ENCODE peak calls at places on chromosomes 4 and X, in nine cellular contexts. One of them, this sample, is unnamed.

GRCh38 chrX:120761810-120762209 is 113.9 kb downstream of the CT47B1 start:
- DNase-seq in neural progenitor cell: no peak
- DNase-seq in lower lobe of right lung: no peak
- DNase-seq in NB4: no peak
- DNase-seq in HCT116: no peak
- DNase-seq in psoas muscle: no peak
- DNase-seq in MM.1S: no peak
- DNase-seq in CD8-positive, alpha-beta T cell: no peak
- DNase-seq in endothelial cell: no peak
- DNase-seq in this sample: no peak

GRCh38 chr4:4338632-4339031 is 48.3 kb upstream of the NSG1 start:
- DNase-seq in neural progenitor cell: no peak
- DNase-seq in lower lobe of right lung: no peak
- DNase-seq in NB4: peak; percentile 22
- DNase-seq in HCT116: no peak
- DNase-seq in psoas muscle: no peak
- DNase-seq in MM.1S: no peak
- DNase-seq in CD8-positive, alpha-beta T cell: no peak
- DNase-seq in endothelial cell: no peak
- DNase-seq in this sample: no peak

GRCh38 chrX:11756354-11757318 is 1.4 kb upstream of the MSL3 start:
- DNase-seq in neural progenitor cell: no peak
- DNase-seq in lower lobe of right lung: no peak
- DNase-seq in NB4: peak; percentile 20
- DNase-seq in HCT116: no peak
- DNase-seq in psoas muscle: no peak
- DNase-seq in MM.1S: no peak
- DNase-seq in CD8-positive, alpha-beta T cell: no peak
- DNase-seq in endothelial cell: no peak
- DNase-seq in this sample: no peak

GRCh38 chr4:129264008-129264657 is 168.2 kb downstream of the C4orf33 start:
- DNase-seq in neural progenitor cell: no peak
- DNase-seq in lower lobe of right lung: no peak
- DNase-seq in NB4: no peak
- DNase-seq in HCT116: no peak
- DNase-seq in psoas muscle: no peak
- DNase-seq in MM.1S: peak; percentile 70
- DNase-seq in CD8-positive, alpha-beta T cell: no peak
- DNase-seq in endothelial cell: no peak
- DNase-seq in this sample: no peak

GRCh38 chrX:46704767-46705386 is 54.0 kb downstream of the SLC9A7 start:
- DNase-seq in neural progenitor cell: no peak
- DNase-seq in lower lobe of right lung: no peak
- DNase-seq in NB4: peak; percentile 13
- DNase-seq in HCT116: no peak
- DNase-seq in psoas muscle: no peak
- DNase-seq in MM.1S: no peak
- DNase-seq in CD8-positive, alpha-beta T cell: no peak
- DNase-seq in endothelial cell: no peak
- DNase-seq in this sample: no peak

GRCh38 chrX:12013220-12013619 is 125.1 kb upstream of the FRMPD4 start:
- DNase-seq in neural progenitor cell: no peak
- DNase-seq in lower lobe of right lung: no peak
- DNase-seq in NB4: no peak
- DNase-seq in HCT116: no peak
- DNase-seq in psoas muscle: no peak
- DNase-seq in MM.1S: no peak
- DNase-seq in CD8-positive, alpha-beta T cell: no peak
- DNase-seq in endothelial cell: no peak
- DNase-seq in this sample: no peak

GRCh38 chr4:41363384-41363981 is 106.8 kb downstream of the UCHL1 start:
- DNase-seq in neural progenitor cell: peak; percentile 37
- DNase-seq in lower lobe of right lung: no peak
- DNase-seq in NB4: no peak
- DNase-seq in HCT116: no peak
- DNase-seq in psoas muscle: peak; percentile 74
- DNase-seq in MM.1S: no peak
- DNase-seq in CD8-positive, alpha-beta T cell: no peak
- DNase-seq in endothelial cell: no peak
- DNase-seq in this sample: no peak

GRCh38 chrX:68945603-68946228 is 116.9 kb downstream of the EFNB1 start:
- DNase-seq in neural progenitor cell: no peak
- DNase-seq in lower lobe of right lung: no peak
- DNase-seq in NB4: peak; percentile 11
- DNase-seq in HCT116: no peak
- DNase-seq in psoas muscle: no peak
- DNase-seq in MM.1S: no peak
- DNase-seq in CD8-positive, alpha-beta T cell: no peak
- DNase-seq in endothelial cell: peak; percentile 19
- DNase-seq in this sample: no peak

GRCh38 chr4:4519296-4519898 is 22.5 kb downstream of the STX18 start:
- DNase-seq in neural progenitor cell: peak; percentile 41
- DNase-seq in lower lobe of right lung: no peak
- DNase-seq in NB4: peak; percentile 14
- DNase-seq in HCT116: peak; percentile 12
- DNase-seq in psoas muscle: no peak
- DNase-seq in MM.1S: no peak
- DNase-seq in CD8-positive, alpha-beta T cell: no peak
- DNase-seq in endothelial cell: no peak
- DNase-seq in this sample: no peak

GRCh38 chr4:139641218-139641617 is 24.4 kb upstream of the MGST2 start:
- DNase-seq in neural progenitor cell: no peak
- DNase-seq in lower lobe of right lung: no peak
- DNase-seq in NB4: no peak
- DNase-seq in HCT116: no peak
- DNase-seq in psoas muscle: no peak
- DNase-seq in MM.1S: no peak
- DNase-seq in CD8-positive, alpha-beta T cell: no peak
- DNase-seq in endothelial cell: no peak
- DNase-seq in this sample: no peak

GRCh38 chrX:153450114-153450948 is 4.5 kb upstream of the TREX2 start:
- DNase-seq in neural progenitor cell: no peak
- DNase-seq in lower lobe of right lung: no peak
- DNase-seq in NB4: no peak
- DNase-seq in HCT116: no peak
- DNase-seq in psoas muscle: peak; percentile 16
- DNase-seq in MM.1S: no peak
- DNase-seq in CD8-positive, alpha-beta T cell: no peak
- DNase-seq in endothelial cell: no peak
- DNase-seq in this sample: peak; percentile 89

GRCh38 chrX:25523574-25523973 is 507.8 kb upstream of the ARX start:
- DNase-seq in neural progenitor cell: peak; percentile 60
- DNase-seq in lower lobe of right lung: no peak
- DNase-seq in NB4: peak; percentile 47
- DNase-seq in HCT116: peak; percentile 6
- DNase-seq in psoas muscle: no peak
- DNase-seq in MM.1S: no peak
- DNase-seq in CD8-positive, alpha-beta T cell: no peak
- DNase-seq in endothelial cell: peak; percentile 40
- DNase-seq in this sample: no peak

GRCh38 chr4:107801766-107802211 is 22.9 kb upstream of the SGMS2 start:
- DNase-seq in neural progenitor cell: no peak
- DNase-seq in lower lobe of right lung: no peak
- DNase-seq in NB4: no peak
- DNase-seq in HCT116: no peak
- DNase-seq in psoas muscle: no peak
- DNase-seq in MM.1S: no peak
- DNase-seq in CD8-positive, alpha-beta T cell: no peak
- DNase-seq in endothelial cell: no peak
- DNase-seq in this sample: no peak

GRCh38 chr4:73676881-73677323 is 56.7 kb upstream of the RASSF6 start:
- DNase-seq in neural progenitor cell: no peak
- DNase-seq in lower lobe of right lung: no peak
- DNase-seq in NB4: no peak
- DNase-seq in HCT116: no peak
- DNase-seq in psoas muscle: no peak
- DNase-seq in MM.1S: no peak
- DNase-seq in CD8-positive, alpha-beta T cell: no peak
- DNase-seq in endothelial cell: no peak
- DNase-seq in this sample: no peak

GRCh38 chr4:111605111-111605510 is 540.1 kb upstream of the FAM241A start:
- DNase-seq in neural progenitor cell: no peak
- DNase-seq in lower lobe of right lung: no peak
- DNase-seq in NB4: no peak
- DNase-seq in HCT116: no peak
- DNase-seq in psoas muscle: no peak
- DNase-seq in MM.1S: no peak
- DNase-seq in CD8-positive, alpha-beta T cell: no peak
- DNase-seq in endothelial cell: no peak
- DNase-seq in this sample: no peak

GRCh38 chr4:111601671-111602070 is 543.6 kb upstream of the FAM241A start:
- DNase-seq in neural progenitor cell: no peak
- DNase-seq in lower lobe of right lung: no peak
- DNase-seq in NB4: no peak
- DNase-seq in HCT116: no peak
- DNase-seq in psoas muscle: no peak
- DNase-seq in MM.1S: no peak
- DNase-seq in CD8-positive, alpha-beta T cell: no peak
- DNase-seq in endothelial cell: no peak
- DNase-seq in this sample: no peak

DNA sequence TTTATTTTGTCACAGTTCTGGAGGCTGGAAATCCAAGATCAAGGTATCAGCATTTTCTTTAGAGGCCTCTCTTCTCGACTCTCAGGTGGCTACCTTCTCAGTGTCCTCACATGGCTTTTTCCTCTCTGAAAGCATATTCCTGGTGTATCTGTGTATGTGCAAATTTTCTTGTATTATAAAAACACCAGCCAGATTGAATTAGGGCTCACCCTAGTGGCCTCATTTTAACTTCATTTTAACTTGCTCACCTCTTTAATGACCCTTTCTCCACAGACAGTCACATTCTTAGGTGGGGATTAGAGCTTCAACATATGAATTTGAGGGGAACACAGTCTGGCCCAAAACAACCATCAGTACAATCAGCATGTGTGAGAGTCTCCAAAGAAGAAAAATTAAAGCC is 542.4 kb upstream of the FAM241A start:
- DNase-seq in neural progenitor cell: no peak
- DNase-seq in lower lobe of right lung: no peak
- DNase-seq in NB4: no peak
- DNase-seq in HCT116: peak; percentile 21
- DNase-seq in psoas muscle: no peak
- DNase-seq in MM.1S: no peak
- DNase-seq in CD8-positive, alpha-beta T cell: no peak
- DNase-seq in endothelial cell: no peak
- DNase-seq in this sample: no peak
- TF ChIP-seq CTCF in neural progenitor cell: no peak
- TF ChIP-seq CTCF in lower lobe of right lung: no peak
- TF ChIP-seq CTCF in NB4: no peak
- TF ChIP-seq CTCF in HCT116: peak; percentile 33
- TF ChIP-seq CTCF in psoas muscle: no peak
- TF ChIP-seq CTCF in MM.1S: no peak
- TF ChIP-seq CTCF in CD8-positive, alpha-beta T cell: no peak
- TF ChIP-seq CTCF in endothelial cell: no peak
- TF ChIP-seq CTCF in this sample: no peak

GRCh38 chr4:54227261-54228063 is 1.6 kb upstream of the PDGFRA start:
- DNase-seq in neural progenitor cell: peak; percentile 72
- DNase-seq in lower lobe of right lung: peak; percentile 48
- DNase-seq in NB4: no peak
- DNase-seq in HCT116: no peak
- DNase-seq in psoas muscle: no peak
- DNase-seq in MM.1S: no peak
- DNase-seq in CD8-positive, alpha-beta T cell: no peak
- DNase-seq in endothelial cell: peak; percentile 47
- DNase-seq in this sample: no peak

GRCh38 chr4:54229631-54230478 is 762 bp downstream of the PDGFRA start:
- DNase-seq in neural progenitor cell: peak; percentile 61
- DNase-seq in lower lobe of right lung: peak; percentile 46
- DNase-seq in NB4: no peak
- DNase-seq in HCT116: no peak
- DNase-seq in psoas muscle: peak; percentile 48
- DNase-seq in MM.1S: no peak
- DNase-seq in CD8-positive, alpha-beta T cell: no peak
- DNase-seq in endothelial cell: peak; percentile 50
- DNase-seq in this sample: no peak

GRCh38 chr4:54226399-54227260 is 2.5 kb upstream of the PDGFRA start:
- DNase-seq in neural progenitor cell: peak; percentile 38
- DNase-seq in lower lobe of right lung: peak; percentile 68
- DNase-seq in NB4: no peak
- DNase-seq in HCT116: no peak
- DNase-seq in psoas muscle: peak; percentile 81
- DNase-seq in MM.1S: no peak
- DNase-seq in CD8-positive, alpha-beta T cell: no peak
- DNase-seq in endothelial cell: peak; percentile 36
- DNase-seq in this sample: no peak

GRCh38 chr4:54228563-54229501 is at the start of gene PDGFRA:
- DNase-seq in neural progenitor cell: peak; percentile 45
- DNase-seq in lower lobe of right lung: no peak
- DNase-seq in NB4: no peak
- DNase-seq in HCT116: no peak
- DNase-seq in psoas muscle: peak; percentile 85
- DNase-seq in MM.1S: no peak
- DNase-seq in CD8-positive, alpha-beta T cell: no peak
- DNase-seq in endothelial cell: no peak
- DNase-seq in this sample: no peak

GRCh38 chr4:54228064-54228527 is 997 bp upstream of the PDGFRA start:
- DNase-seq in neural progenitor cell: peak; percentile 92
- DNase-seq in lower lobe of right lung: peak; percentile 62
- DNase-seq in NB4: peak; percentile 40
- DNase-seq in HCT116: no peak
- DNase-seq in psoas muscle: peak; percentile 86
- DNase-seq in MM.1S: peak; percentile 43
- DNase-seq in CD8-positive, alpha-beta T cell: peak; percentile 25
- DNase-seq in endothelial cell: peak; percentile 88
- DNase-seq in this sample: no peak
- TF ChIP-seq CTCF in neural progenitor cell: peak; percentile 84
- TF ChIP-seq CTCF in lower lobe of right lung: peak; percentile 60
- TF ChIP-seq CTCF in NB4: peak; percentile 42
- TF ChIP-seq CTCF in HCT116: peak; percentile 77
- TF ChIP-seq CTCF in psoas muscle: peak; percentile 48
- TF ChIP-seq CTCF in MM.1S: peak; percentile 76
- TF ChIP-seq CTCF in CD8-positive, alpha-beta T cell: no peak
- TF ChIP-seq CTCF in endothelial cell: peak; percentile 75
- TF ChIP-seq CTCF in this sample: peak; percentile 96

GRCh38 chrX:94831364-94831763 is 1157.4 kb downstream of the FAM133A start:
- DNase-seq in neural progenitor cell: peak; percentile 8
- DNase-seq in lower lobe of right lung: no peak
- DNase-seq in NB4: peak; percentile 29
- DNase-seq in HCT116: no peak
- DNase-seq in psoas muscle: no peak
- DNase-seq in MM.1S: peak; percentile 31
- DNase-seq in CD8-positive, alpha-beta T cell: no peak
- DNase-seq in endothelial cell: no peak
- DNase-seq in this sample: no peak
- TF ChIP-seq CTCF in neural progenitor cell: peak; percentile 72
- TF ChIP-seq CTCF in lower lobe of right lung: peak; percentile 19
- TF ChIP-seq CTCF in NB4: no peak
- TF ChIP-seq CTCF in HCT116: no peak
- TF ChIP-seq CTCF in psoas muscle: peak; percentile 26
- TF ChIP-seq CTCF in MM.1S: peak; percentile 50
- TF ChIP-seq CTCF in CD8-positive, alpha-beta T cell: no peak
- TF ChIP-seq CTCF in endothelial cell: peak; percentile 20
- TF ChIP-seq CTCF in this sample: peak; percentile 79

DNA sequence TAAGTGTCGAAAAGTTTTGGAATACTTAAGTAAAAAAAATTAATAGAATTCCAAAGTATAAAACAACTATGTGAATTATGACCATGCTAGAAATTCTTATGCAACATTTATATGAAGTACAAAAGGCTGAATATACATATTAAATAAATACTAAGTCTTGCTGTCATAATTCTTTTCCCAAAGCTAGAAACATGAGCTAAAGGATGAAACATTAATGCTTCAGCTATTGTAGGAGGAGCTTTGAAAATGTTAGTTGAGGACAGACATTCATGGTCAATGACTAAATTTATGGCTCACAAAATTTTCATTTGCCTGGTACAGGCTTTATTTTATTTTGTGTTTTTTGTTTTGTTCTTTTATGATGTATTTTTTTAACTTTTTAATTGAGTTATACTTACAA is 207.3 kb downstream of the GABRB1 start:
- DNase-seq in neural progenitor cell: no peak
- DNase-seq in lower lobe of right lung: no peak
- DNase-seq in NB4: no peak
- DNase-seq in HCT116: no peak
- DNase-seq in psoas muscle: no peak
- DNase-seq in MM.1S: no peak
- DNase-seq in CD8-positive, alpha-beta T cell: no peak
- DNase-seq in endothelial cell: no peak
- DNase-seq in this sample: no peak
- TF ChIP-seq CTCF in neural progenitor cell: no peak
- TF ChIP-seq CTCF in lower lobe of right lung: no peak
- TF ChIP-seq CTCF in NB4: no peak
- TF ChIP-seq CTCF in HCT116: no peak
- TF ChIP-seq CTCF in psoas muscle: no peak
- TF ChIP-seq CTCF in MM.1S: no peak
- TF ChIP-seq CTCF in CD8-positive, alpha-beta T cell: no peak
- TF ChIP-seq CTCF in endothelial cell: no peak
- TF ChIP-seq CTCF in this sample: no peak